ENCODE peak calls at places on chromosomes 2 and 18, in four cellular contexts. H, Z, J and R are unnamed samples.

GRCh38 chr2:10163498-10164486 is 41.3 kb downstream of the RRM2 start:
- DNase-seq in H (no peak), Z (no peak), J (no peak), R (no peak)

GRCh38 chr2:12452211-12452610 is 264.5 kb upstream of the TRIB2 start:
- DNase-seq in Z (peak), J (no peak), H (no peak), R (no peak)

GRCh38 chr2:46135936-46136335 is 161.3 kb upstream of the EPAS1 start:
- DNase-seq in H (no peak), Z (peak), J (no peak), R (no peak)

GRCh38 chr2:116669782-116670181 is 1144.7 kb upstream of the DDX18 start:
- DNase-seq in H (no peak), J (no peak), Z (no peak), R (no peak)

GRCh38 chr2:126886906-126887280 is 11.8 kb upstream of the TEX51 start:
- DNase-seq in Z (no peak), J (no peak), H (no peak), R (no peak)

GRCh38 chr2:26721267-26722032 is 28.9 kb downstream of the KCNK3 start:
- DNase-seq in J (no peak), Z (no peak), H (no peak), R (no peak)

GRCh38 chr2:38934742-38935141 is 45.1 kb downstream of the ARHGEF33 start:
- DNase-seq in Z (no peak), J (no peak), H (no peak), R (no peak)

GRCh38 chr2:98508690-98509054 is 64.0 kb downstream of the INPP4A start:
- DNase-seq in Z (peak), J (no peak), H (peak), R (no peak)

GRCh38 chr18:55878224-55878623 is 290.2 kb upstream of the TCF4 start:
- DNase-seq in H (no peak), J (no peak), Z (no peak), R (no peak)

GRCh38 chr2:47334356-47335136 is 68.4 kb upstream of the MSH2 start:
- DNase-seq in H (no peak), Z (no peak), J (peak), R (no peak)

GRCh38 chr2:209642146-209642815 is 129.4 kb upstream of the UNC80 start:
- DNase-seq in J (no peak), H (no peak), Z (no peak), R (no peak)

GRCh38 chr2:55550368-55551102 is 31.0 kb downstream of the CFAP36 start:
- DNase-seq in Z (peak), H (no peak), J (no peak), R (no peak)

GRCh38 chr2:5560981-5561380 is 131.2 kb upstream of the SOX11 start:
- DNase-seq in H (no peak), J (no peak), Z (peak), R (no peak)

GRCh38 chr2:158745067-158745865 is 49.9 kb upstream of the DAPL1 start:
- DNase-seq in H (peak), J (peak), Z (peak), R (peak)

GRCh38 chr18:48820483-48821250 is 130.1 kb downstream of the SMAD7 start:
- DNase-seq in J (no peak), H (no peak), Z (no peak), R (no peak)

GRCh38 chr2:60998628-60999545 is 18.6 kb upstream of the PEX13 start:
- DNase-seq in Z (peak), H (no peak), J (peak), R (peak)

GRCh38 chr2:109719871-109720270 is 74.2 kb upstream of the RGPD5 start:
- DNase-seq in J (peak), Z (no peak), H (no peak), R (no peak)

GRCh38 chr2:112692496-112692911 is 28.3 kb upstream of the NT5DC4 start:
- DNase-seq in Z (peak), H (peak), J (peak), R (no peak)

GRCh38 chr2:43737855-43738254 is 36.0 kb upstream of the DYNC2LI1 start:
- DNase-seq in J (no peak), Z (no peak), H (no peak), R (no peak)

GRCh38 chr18:6660334-6660733 is 69.2 kb upstream of the ARHGAP28 start:
- DNase-seq in J (no peak), Z (peak), H (no peak), R (no peak)

GRCh38 chr2:117983040-117983439 is 30.8 kb downstream of the CCDC93 start:
- DNase-seq in H (no peak), J (no peak), Z (no peak), R (no peak)

GRCh38 chr18:58405107-58405898 is 223.6 kb downstream of the ALPK2 start:
- DNase-seq in H (no peak), Z (no peak), J (no peak), R (no peak)

GRCh38 chr18:3468833-3469232 is 18.9 kb downstream of the TGIF1 start:
- DNase-seq in Z (no peak), J (no peak), H (no peak), R (no peak)

GRCh38 chr2:63050186-63050915 is at the start of gene OTX1:
- DNase-seq in H (no peak), J (peak), Z (no peak), R (peak)

GRCh38 chr2:232367591-232368233 is 10.8 kb upstream of the ALPP start:
- DNase-seq in Z (no peak), J (no peak), H (no peak), R (no peak)

GRCh38 chr2:46674451-46674850 is 195.1 kb downstream of the TMEM247 start:
- DNase-seq in J (no peak), H (no peak), Z (peak), R (no peak)

GRCh38 chr2:240930631-240931318 is 24.6 kb downstream of the CROCC2 start:
- DNase-seq in Z (no peak), H (no peak), J (no peak), R (no peak)

GRCh38 chr2:84314901-84315330 is 144.2 kb downstream of the SUCLG1 start:
- DNase-seq in Z (peak), J (peak), H (peak), R (peak)

GRCh38 chr18:74632856-74633255 is 35.2 kb downstream of the ZNF407 start:
- DNase-seq in Z (no peak), J (no peak), H (no peak), R (no peak)

GRCh38 chr18:69874058-69874457 is 73.6 kb downstream of the CD226 start:
- DNase-seq in H (no peak), Z (peak), J (no peak), R (no peak)

GRCh38 chr2:41853427-41854191 is 194.2 kb upstream of the PKDCC start:
- DNase-seq in H (no peak), J (peak), Z (peak), R (peak)

GRCh38 chr18:9952633-9953416 is 39.0 kb downstream of the VAPA start:
- DNase-seq in Z (no peak), J (no peak), H (no peak), R (no peak)